ENCODE peak calls at places on chromosomes 6 and 20, in six cellular contexts. One of them, this sample, is unnamed. For H3K36me3 and H3K4me1, the result is how much of the 10 kb centered on the place peaks cover.

GRCh38 chr6:167719920-167720319 is 106.8 kb upstream of the AFDN start:
- DNase-seq in IMR-90: no peak
- DNase-seq in breast epithelium: no peak
- DNase-seq in gastrocnemius medialis: no peak
- DNase-seq in uterus: no peak
- DNase-seq in vagina: no peak
- DNase-seq in this sample: no peak

GRCh38 chr20:48329676-48330644 is 497.8 kb downstream of the PREX1 start:
- DNase-seq in IMR-90: peak
- DNase-seq in breast epithelium: no peak
- DNase-seq in gastrocnemius medialis: no peak
- DNase-seq in uterus: no peak
- DNase-seq in vagina: no peak
- DNase-seq in this sample: no peak

GRCh38 chr6:148577687-148578488 is 168.9 kb upstream of the UST start:
- DNase-seq in IMR-90: peak
- DNase-seq in breast epithelium: peak
- DNase-seq in gastrocnemius medialis: peak
- DNase-seq in uterus: peak
- DNase-seq in vagina: no peak
- DNase-seq in this sample: peak

GRCh38 chr20:44504402-44505309 is 17.2 kb downstream of the SERINC3 start:
- DNase-seq in IMR-90: no peak
- DNase-seq in breast epithelium: no peak
- DNase-seq in gastrocnemius medialis: no peak
- DNase-seq in uterus: no peak
- DNase-seq in vagina: no peak
- DNase-seq in this sample: no peak

GRCh38 chr6:12636336-12636735 is 80.2 kb upstream of the PHACTR1 start:
- DNase-seq in IMR-90: no peak
- DNase-seq in breast epithelium: no peak
- DNase-seq in gastrocnemius medialis: no peak
- DNase-seq in uterus: no peak
- DNase-seq in vagina: no peak
- DNase-seq in this sample: no peak

GRCh38 chr20:62606551-62607201 is 35.6 kb upstream of the SLCO4A1 start:
- DNase-seq in IMR-90: no peak
- DNase-seq in breast epithelium: no peak
- DNase-seq in gastrocnemius medialis: no peak
- DNase-seq in uterus: peak
- DNase-seq in vagina: no peak
- DNase-seq in this sample: no peak

GRCh38 chr6:17038316-17038715 is 63.5 kb upstream of the STMND1 start:
- DNase-seq in IMR-90: peak
- DNase-seq in breast epithelium: no peak
- DNase-seq in gastrocnemius medialis: no peak
- DNase-seq in uterus: no peak
- DNase-seq in vagina: no peak
- DNase-seq in this sample: no peak

GRCh38 chr6:32622545-32623401 is 14.4 kb upstream of the HLA-DQA1 start:
- DNase-seq in IMR-90: peak
- DNase-seq in breast epithelium: no peak
- DNase-seq in gastrocnemius medialis: no peak
- DNase-seq in uterus: no peak
- DNase-seq in vagina: no peak
- DNase-seq in this sample: no peak

GRCh38 chr6:148211777-148212324 is 130.8 kb upstream of the SASH1 start:
- DNase-seq in IMR-90: no peak
- DNase-seq in breast epithelium: no peak
- DNase-seq in gastrocnemius medialis: no peak
- DNase-seq in uterus: no peak
- DNase-seq in vagina: no peak
- DNase-seq in this sample: no peak

GRCh38 chr6:83824388-83824801 is 28.8 kb upstream of the RIPPLY2 start:
- DNase-seq in IMR-90: peak
- DNase-seq in breast epithelium: no peak
- DNase-seq in gastrocnemius medialis: no peak
- DNase-seq in uterus: no peak
- DNase-seq in vagina: no peak
- DNase-seq in this sample: no peak

GRCh38 chr6:537114-537513 is 119.8 kb downstream of the HUS1B start:
- DNase-seq in IMR-90: no peak
- DNase-seq in breast epithelium: no peak
- DNase-seq in gastrocnemius medialis: no peak
- DNase-seq in uterus: no peak
- DNase-seq in vagina: no peak
- DNase-seq in this sample: no peak
- H3K36me3 ChIP-seq in IMR-90: under half
- H3K36me3 ChIP-seq in breast epithelium: under half
- H3K36me3 ChIP-seq in gastrocnemius medialis: under half
- H3K36me3 ChIP-seq in uterus: under half
- H3K36me3 ChIP-seq in vagina: under half
- H3K36me3 ChIP-seq in this sample: under half

GRCh38 chr6:75493400-75494064 is at the start of gene FILIP1:
- DNase-seq in IMR-90: peak
- DNase-seq in breast epithelium: no peak
- DNase-seq in gastrocnemius medialis: peak
- DNase-seq in uterus: peak
- DNase-seq in vagina: no peak
- DNase-seq in this sample: peak
- TF ChIP-seq POLR2A in IMR-90: no peak
- TF ChIP-seq POLR2A in breast epithelium: no peak
- TF ChIP-seq POLR2A in gastrocnemius medialis: peak
- TF ChIP-seq POLR2A in uterus: peak
- TF ChIP-seq POLR2A in vagina: no peak
- TF ChIP-seq POLR2A in this sample: peak

DNA sequence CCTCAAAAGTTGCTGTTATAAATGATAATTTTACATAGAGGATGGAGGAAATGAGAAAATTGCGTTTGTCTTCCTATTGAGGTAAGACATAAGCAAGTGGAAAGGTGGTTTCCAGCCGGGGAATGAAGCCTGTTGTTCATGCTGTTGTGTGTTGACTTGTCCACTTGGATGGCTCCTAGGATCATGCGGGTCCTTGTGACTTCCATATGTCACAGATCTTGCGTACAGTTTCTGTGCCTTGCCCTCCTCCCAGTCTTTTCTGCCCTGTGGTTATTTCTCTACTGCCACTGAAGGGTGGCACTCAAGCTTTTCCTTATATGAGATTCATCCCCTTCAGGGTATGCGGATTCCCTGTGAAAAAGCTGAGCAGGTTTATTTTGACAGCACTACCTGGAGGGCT is 116.6 kb downstream of the CARMIL1 start:
- DNase-seq in IMR-90: no peak
- DNase-seq in breast epithelium: no peak
- DNase-seq in gastrocnemius medialis: no peak
- DNase-seq in uterus: no peak
- DNase-seq in vagina: no peak
- DNase-seq in this sample: no peak
- H3K4me1 ChIP-seq in IMR-90: under half
- H3K4me1 ChIP-seq in breast epithelium: under half
- H3K4me1 ChIP-seq in gastrocnemius medialis: under half
- H3K4me1 ChIP-seq in uterus: under half
- H3K4me1 ChIP-seq in vagina: under half
- H3K4me1 ChIP-seq in this sample: under half

DNA sequence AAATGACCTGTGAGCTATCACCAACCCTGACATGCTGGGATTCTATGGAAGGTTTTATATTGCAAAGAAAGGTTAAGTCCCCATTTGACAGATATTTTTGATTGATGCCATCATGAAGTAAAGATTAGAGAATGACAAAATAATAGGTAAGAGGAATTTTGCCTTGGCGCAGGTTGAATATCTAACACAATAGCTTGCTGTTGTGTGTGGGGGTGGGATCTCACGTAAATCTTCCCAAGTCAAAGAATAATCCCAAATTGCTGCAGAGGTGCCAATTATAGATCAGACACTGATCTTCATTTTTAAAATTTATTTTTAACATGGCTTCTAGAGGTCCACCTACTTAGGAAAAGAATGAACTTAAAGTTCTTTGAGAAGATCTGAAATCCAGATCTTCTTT is 135.5 kb downstream of the FIG4 start:
- DNase-seq in IMR-90: no peak
- DNase-seq in breast epithelium: no peak
- DNase-seq in gastrocnemius medialis: no peak
- DNase-seq in uterus: no peak
- DNase-seq in vagina: no peak
- DNase-seq in this sample: no peak
- H3K36me3 ChIP-seq in IMR-90: under half
- H3K36me3 ChIP-seq in breast epithelium: under half
- H3K36me3 ChIP-seq in gastrocnemius medialis: under half
- H3K36me3 ChIP-seq in uterus: under half
- H3K36me3 ChIP-seq in vagina: under half
- H3K36me3 ChIP-seq in this sample: under half

GRCh38 chr6:135826225-135826804 is 25.2 kb upstream of the PDE7B start:
- DNase-seq in IMR-90: no peak
- DNase-seq in breast epithelium: no peak
- DNase-seq in gastrocnemius medialis: no peak
- DNase-seq in uterus: no peak
- DNase-seq in vagina: no peak
- DNase-seq in this sample: no peak

GRCh38 chr6:135833806-135834205 is 17.7 kb upstream of the PDE7B start:
- DNase-seq in IMR-90: no peak
- DNase-seq in breast epithelium: no peak
- DNase-seq in gastrocnemius medialis: no peak
- DNase-seq in uterus: no peak
- DNase-seq in vagina: no peak
- DNase-seq in this sample: no peak

GRCh38 chr6:135832186-135832585 is 19.3 kb upstream of the PDE7B start:
- DNase-seq in IMR-90: no peak
- DNase-seq in breast epithelium: no peak
- DNase-seq in gastrocnemius medialis: no peak
- DNase-seq in uterus: no peak
- DNase-seq in vagina: no peak
- DNase-seq in this sample: no peak

GRCh38 chr6:135830452-135830851 is 21.0 kb upstream of the PDE7B start:
- DNase-seq in IMR-90: peak
- DNase-seq in breast epithelium: no peak
- DNase-seq in gastrocnemius medialis: no peak
- DNase-seq in uterus: no peak
- DNase-seq in vagina: no peak
- DNase-seq in this sample: no peak

DNA sequence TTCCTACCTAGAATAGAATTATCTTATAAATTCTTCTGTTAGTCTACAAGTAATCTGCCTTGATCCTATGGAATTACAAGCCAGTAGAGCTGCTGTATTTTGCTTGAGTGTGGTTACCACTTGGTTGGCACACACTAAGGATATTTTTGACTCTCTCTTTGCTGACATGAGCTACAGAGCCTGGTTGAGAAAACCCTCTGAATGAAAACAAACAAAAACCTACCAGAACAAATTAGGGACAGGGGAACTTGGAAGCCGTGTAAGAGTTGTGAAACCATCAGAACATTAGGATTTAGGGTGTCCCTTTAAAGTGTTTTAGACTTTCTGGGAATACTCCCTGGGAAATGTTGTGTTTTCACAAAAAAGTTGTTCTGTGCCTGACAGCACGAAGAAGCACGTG is 20.5 kb upstream of the PDE7B start:
- DNase-seq in IMR-90: no peak
- DNase-seq in breast epithelium: no peak
- DNase-seq in gastrocnemius medialis: no peak
- DNase-seq in uterus: no peak
- DNase-seq in vagina: no peak
- DNase-seq in this sample: no peak
- TF ChIP-seq POLR2A in IMR-90: no peak
- TF ChIP-seq POLR2A in breast epithelium: no peak
- TF ChIP-seq POLR2A in gastrocnemius medialis: no peak
- TF ChIP-seq POLR2A in uterus: no peak
- TF ChIP-seq POLR2A in vagina: no peak
- TF ChIP-seq POLR2A in this sample: no peak

This sample was measured in sigmoid colon.